ENCODE peak calls at places on chromosomes 7 and 10, in six cellular contexts. H, D, Q, N, S and I are unnamed samples.

GRCh38 chr10:121928528-121928884 is 675 bp upstream of the ATE1 start:
- DNase-seq in N (no peak), D (no peak), S (no peak), H (no peak), Q (peak; percentile 59), I (no peak)

GRCh38 chr7:77771901-77772300 is 26.3 kb downstream of the TMEM60 start:
- DNase-seq in N (no peak), S (no peak), H (no peak), Q (no peak), D (no peak), I (no peak)

GRCh38 chr10:18157909-18158308 is 17.7 kb downstream of the CACNB2 start:
- DNase-seq in D (no peak), H (peak; percentile 12), S (peak; percentile 33), Q (no peak), N (no peak), I (peak; percentile 83)

GRCh38 chr7:42522227-42522991 is 285.4 kb upstream of the GLI3 start:
- DNase-seq in Q (no peak), N (no peak), D (peak; percentile 1), H (no peak), S (peak; percentile 13), I (no peak)

GRCh38 chr7:96418600-96418999 is 96.7 kb upstream of the SLC25A13 start:
- DNase-seq in N (no peak), Q (no peak), D (no peak), H (no peak), S (no peak), I (no peak)

GRCh38 chr10:106941297-106942034 is 223.0 kb downstream of the SORCS1 start:
- DNase-seq in S (no peak), D (no peak), H (no peak), Q (no peak), N (no peak), I (no peak)

GRCh38 chr7:45599851-45600706 is 25.9 kb downstream of the ADCY1 start:
- DNase-seq in N (peak; percentile 2), D (no peak), Q (peak; percentile 11), S (no peak), H (no peak), I (no peak)

GRCh38 chr10:121188005-121188404 is 336.8 kb downstream of the WDR11 start:
- DNase-seq in Q (no peak), D (peak; percentile 41), H (no peak), N (no peak), S (no peak), I (no peak)

GRCh38 chr10:4535531-4535930 is 290.5 kb upstream of the AKR1E2 start:
- DNase-seq in H (no peak), N (no peak), D (no peak), Q (no peak), S (no peak), I (no peak)

GRCh38 chr7:156903232-156903909 is 10.4 kb upstream of the LMBR1 start:
- DNase-seq in N (no peak), H (no peak), S (no peak), D (no peak), Q (peak; percentile 73), I (peak; percentile 88)

GRCh38 chr10:113493195-113493594 is 59.7 kb upstream of the HABP2 start:
- DNase-seq in S (no peak), D (no peak), N (no peak), Q (no peak), H (no peak), I (no peak)

GRCh38 chr7:99201027-99201426 is 6.9 kb downstream of the KPNA7 start:
- DNase-seq in Q (no peak), N (no peak), S (peak; percentile 33), H (peak; percentile 80), D (no peak), I (no peak)

GRCh38 chr10:16521311-16522016 is at the start of gene C1QL3:
- DNase-seq in H (no peak), D (no peak), Q (peak; percentile 36), N (peak; percentile 10), S (no peak), I (peak; percentile 6)

GRCh38 chr10:45044290-45044689 is 43.6 kb downstream of the ZNF22 start:
- DNase-seq in Q (no peak), D (no peak), S (no peak), N (no peak), H (no peak), I (no peak)

GRCh38 chr7:24715661-24716479 is 41.4 kb downstream of the GSDME start:
- DNase-seq in D (no peak), H (no peak), Q (no peak), S (no peak), N (no peak), I (no peak)

GRCh38 chr7:67962863-67963262 is 966.2 kb downstream of the TYW1 start:
- DNase-seq in Q (no peak), H (no peak), D (no peak), N (no peak), S (no peak), I (no peak)

GRCh38 chr10:70193391-70193844 is 23.1 kb upstream of the SAR1A start:
- DNase-seq in S (no peak), N (no peak), H (no peak), D (no peak), Q (no peak), I (no peak)

GRCh38 chr10:97849101-97849490 is 547 bp upstream of the GOLGA7B start:
- DNase-seq in Q (no peak), N (no peak), D (no peak), H (no peak), S (no peak), I (no peak)